ENCODE peak calls at places on chromosomes 5 and 9, in eight cellular contexts. P, R, N, Z, W, K, Q and I are unnamed samples.

GRCh38 chr5:160312139-160312959 is at the start of gene CCNJL:
- DNase-seq in P (peak; percentile 90), R (peak; percentile 49), N (no peak), Z (peak; percentile 84), W (peak; percentile 79), K (peak; percentile 52), Q (peak; percentile 3), I (no peak)

GRCh38 chr9:134698587-134699342 is 57.2 kb downstream of the COL5A1 start:
- DNase-seq in P (peak; percentile 86), R (no peak), N (no peak), Z (peak; percentile 91), W (peak; percentile 83), K (peak; percentile 70), Q (no peak), I (no peak)

GRCh38 chr5:15522141-15522540 is 22.2 kb downstream of the FBXL7 start:
- DNase-seq in P (no peak), R (no peak), N (no peak), Z (no peak), W (no peak), K (no peak), Q (no peak), I (no peak)

GRCh38 chr9:125758986-125759811 is 12.0 kb downstream of the PBX3 start:
- DNase-seq in P (no peak), R (no peak), N (no peak), Z (no peak), W (no peak), K (peak; percentile 29), Q (no peak), I (no peak)

GRCh38 chr9:2014148-2014547 is 999 bp upstream of the SMARCA2 start:
- DNase-seq in P (no peak), R (no peak), N (no peak), Z (no peak), W (no peak), K (no peak), Q (no peak), I (no peak)

GRCh38 chr9:33082538-33083326 is 6.3 kb upstream of the SMU1 start:
- DNase-seq in P (no peak), R (no peak), N (no peak), Z (no peak), W (no peak), K (no peak), Q (no peak), I (peak; percentile 41)

GRCh38 chr9:119873877-119874276 is 504.6 kb upstream of the BRINP1 start:
- DNase-seq in P (no peak), R (no peak), N (no peak), Z (no peak), W (no peak), K (no peak), Q (no peak), I (no peak)

GRCh38 chr5:14714706-14715105 is 50.2 kb downstream of the OTULIN start:
- DNase-seq in P (no peak), R (no peak), N (no peak), Z (no peak), W (no peak), K (no peak), Q (no peak), I (no peak)

GRCh38 chr5:170293273-170293672 is 4.3 kb downstream of the LCP2 start:
- DNase-seq in P (no peak), R (no peak), N (no peak), Z (no peak), W (no peak), K (no peak), Q (no peak), I (peak; percentile 53)

GRCh38 chr5:35067985-35068384 is 20.2 kb upstream of the AGXT2 start:
- DNase-seq in P (no peak), R (no peak), N (no peak), Z (no peak), W (no peak), K (no peak), Q (no peak), I (no peak)

GRCh38 chr9:69391946-69392345 is 66.9 kb downstream of the ENTREP1 start:
- DNase-seq in P (no peak), R (no peak), N (no peak), Z (no peak), W (no peak), K (no peak), Q (no peak), I (no peak)

GRCh38 chr5:172583931-172584511 is 57.0 kb upstream of the NEURL1B start:
- DNase-seq in P (no peak), R (no peak), N (no peak), Z (no peak), W (no peak), K (no peak), Q (no peak), I (no peak)

GRCh38 chr5:41012318-41012717 is 58.8 kb downstream of the MROH2B start:
- DNase-seq in P (no peak), R (no peak), N (no peak), Z (no peak), W (no peak), K (no peak), Q (no peak), I (no peak)

GRCh38 chr9:136686794-136687711 is at the start of gene AGPAT2:
- DNase-seq in P (no peak), R (no peak), N (no peak), Z (peak; percentile 93), W (peak; percentile 43), K (peak; percentile 94), Q (peak; percentile 27), I (peak; percentile 63)

GRCh38 chr5:442335-443238 is at the start of gene EXOC3:
- DNase-seq in P (peak; percentile 99), R (no peak), N (peak; percentile 47), Z (peak; percentile 90), W (peak; percentile 70), K (peak; percentile 98), Q (peak; percentile 8), I (peak; percentile 55)

GRCh38 chr5:132471006-132471907 is 19.3 kb downstream of the IRF1 start:
- DNase-seq in P (no peak), R (no peak), N (no peak), Z (no peak), W (no peak), K (no peak), Q (no peak), I (no peak)

GRCh38 chr5:163917741-163918140 is 412.3 kb downstream of the MAT2B start:
- DNase-seq in P (no peak), R (no peak), N (no peak), Z (no peak), W (no peak), K (no peak), Q (no peak), I (no peak)

GRCh38 chr5:116947691-116948528 is 373.3 kb upstream of the SEMA6A start:
- DNase-seq in P (peak; percentile 22), R (peak; percentile 19), N (no peak), Z (peak; percentile 83), W (peak; percentile 35), K (peak; percentile 4), Q (no peak), I (no peak)

GRCh38 chr9:31574006-31574750 is 810.3 kb upstream of the ACO1 start:
- DNase-seq in P (no peak), R (no peak), N (no peak), Z (no peak), W (no peak), K (no peak), Q (no peak), I (no peak)

GRCh38 chr9:25322138-25322537 is 356.1 kb downstream of the TUSC1 start:
- DNase-seq in P (no peak), R (no peak), N (no peak), Z (no peak), W (no peak), K (no peak), Q (no peak), I (no peak)

GRCh38 chr5:180081481-180081880 is 9.9 kb upstream of the RNF130 start:
- DNase-seq in P (no peak), R (no peak), N (no peak), Z (no peak), W (no peak), K (no peak), Q (no peak), I (no peak)

GRCh38 chr5:99000878-99001277 is 72.1 kb upstream of the CHD1 start:
- DNase-seq in P (no peak), R (no peak), N (no peak), Z (no peak), W (no peak), K (peak; percentile 11), Q (no peak), I (no peak)

GRCh38 chr5:68499952-68500351 is 284.4 kb downstream of the PIK3R1 start:
- DNase-seq in P (no peak), R (no peak), N (peak; percentile 30), Z (no peak), W (no peak), K (peak; percentile 45), Q (no peak), I (no peak)

GRCh38 chr5:34767127-34767526 is 71.8 kb upstream of the TTC23L start:
- DNase-seq in P (no peak), R (no peak), N (no peak), Z (no peak), W (no peak), K (no peak), Q (no peak), I (no peak)

GRCh38 chr9:107431461-107431860 is 58.1 kb downstream of the KLF4 start:
- DNase-seq in P (no peak), R (no peak), N (no peak), Z (no peak), W (no peak), K (no peak), Q (no peak), I (no peak)

GRCh38 chr9:29778281-29778849 is 2205.1 kb upstream of the C9orf72 start:
- DNase-seq in P (no peak), R (no peak), N (no peak), Z (no peak), W (no peak), K (no peak), Q (no peak), I (no peak)